ENCODE peak calls at places on chromosomes 1 and 21, in ten cellular contexts. One of them, this sample, is unnamed.

GRCh38 chr1:31765041-31765467 is 914 bp upstream of the ADGRB2 start:
- DNase-seq in stimulated activated CD8-positive, alpha-beta memory T cell treated with anti-CD3 and anti-CD28 coated beads, Interleukin-15, amount 100 ng/mL, for 48 hours: no peak
- DNase-seq in G401: peak
- DNase-seq in right cardiac atrium: peak
- DNase-seq in cardiac muscle cell: peak
- DNase-seq in HL-60: no peak
- DNase-seq in mammary epithelial cell: no peak
- DNase-seq in pulmonary artery endothelial cell: no peak
- DNase-seq in AG08396: no peak
- DNase-seq in small intestine: no peak
- DNase-seq in this sample: no peak

GRCh38 chr1:183218981-183219621 is 33.0 kb downstream of the LAMC2 start:
- DNase-seq in small intestine: peak
- DNase-seq in AG08396: no peak
- DNase-seq in pulmonary artery endothelial cell: no peak
- DNase-seq in HL-60: no peak
- DNase-seq in G401: peak
- DNase-seq in mammary epithelial cell: no peak
- DNase-seq in cardiac muscle cell: no peak
- DNase-seq in stimulated activated CD8-positive, alpha-beta memory T cell treated with anti-CD3 and anti-CD28 coated beads, Interleukin-15, amount 100 ng/mL, for 48 hours: no peak
- DNase-seq in right cardiac atrium: peak
- DNase-seq in this sample: no peak

GRCh38 chr1:77413541-77414335 is 131.9 kb downstream of the AK5 start:
- DNase-seq in small intestine: no peak
- DNase-seq in G401: no peak
- DNase-seq in stimulated activated CD8-positive, alpha-beta memory T cell treated with anti-CD3 and anti-CD28 coated beads, Interleukin-15, amount 100 ng/mL, for 48 hours: no peak
- DNase-seq in pulmonary artery endothelial cell: no peak
- DNase-seq in HL-60: peak
- DNase-seq in cardiac muscle cell: peak
- DNase-seq in AG08396: no peak
- DNase-seq in right cardiac atrium: no peak
- DNase-seq in mammary epithelial cell: no peak
- DNase-seq in this sample: no peak

GRCh38 chr1:180614746-180615145 is 17.1 kb upstream of the XPR1 start:
- DNase-seq in mammary epithelial cell: peak
- DNase-seq in HL-60: no peak
- DNase-seq in right cardiac atrium: no peak
- DNase-seq in stimulated activated CD8-positive, alpha-beta memory T cell treated with anti-CD3 and anti-CD28 coated beads, Interleukin-15, amount 100 ng/mL, for 48 hours: no peak
- DNase-seq in AG08396: no peak
- DNase-seq in G401: no peak
- DNase-seq in small intestine: no peak
- DNase-seq in pulmonary artery endothelial cell: no peak
- DNase-seq in cardiac muscle cell: no peak
- DNase-seq in this sample: no peak

GRCh38 chr1:156897078-156897825 is 3.7 kb downstream of the PEAR1 start:
- DNase-seq in HL-60: no peak
- DNase-seq in small intestine: no peak
- DNase-seq in stimulated activated CD8-positive, alpha-beta memory T cell treated with anti-CD3 and anti-CD28 coated beads, Interleukin-15, amount 100 ng/mL, for 48 hours: no peak
- DNase-seq in cardiac muscle cell: peak
- DNase-seq in pulmonary artery endothelial cell: no peak
- DNase-seq in right cardiac atrium: peak
- DNase-seq in AG08396: peak
- DNase-seq in G401: no peak
- DNase-seq in mammary epithelial cell: peak
- DNase-seq in this sample: peak

GRCh38 chr1:203202431-203203245 is 16.1 kb upstream of the CHI3L1 start:
- DNase-seq in stimulated activated CD8-positive, alpha-beta memory T cell treated with anti-CD3 and anti-CD28 coated beads, Interleukin-15, amount 100 ng/mL, for 48 hours: no peak
- DNase-seq in G401: no peak
- DNase-seq in HL-60: no peak
- DNase-seq in right cardiac atrium: peak
- DNase-seq in mammary epithelial cell: peak
- DNase-seq in cardiac muscle cell: peak
- DNase-seq in small intestine: no peak
- DNase-seq in pulmonary artery endothelial cell: no peak
- DNase-seq in AG08396: peak
- DNase-seq in this sample: no peak

GRCh38 chr1:167922023-167922422 is 8.1 kb upstream of the ADCY10 start:
- DNase-seq in small intestine: no peak
- DNase-seq in HL-60: no peak
- DNase-seq in cardiac muscle cell: peak
- DNase-seq in mammary epithelial cell: peak
- DNase-seq in AG08396: peak
- DNase-seq in right cardiac atrium: no peak
- DNase-seq in stimulated activated CD8-positive, alpha-beta memory T cell treated with anti-CD3 and anti-CD28 coated beads, Interleukin-15, amount 100 ng/mL, for 48 hours: no peak
- DNase-seq in G401: no peak
- DNase-seq in pulmonary artery endothelial cell: no peak
- DNase-seq in this sample: no peak

GRCh38 chr1:172530000-172530399 is 3.0 kb upstream of the SUCO start:
- DNase-seq in AG08396: no peak
- DNase-seq in stimulated activated CD8-positive, alpha-beta memory T cell treated with anti-CD3 and anti-CD28 coated beads, Interleukin-15, amount 100 ng/mL, for 48 hours: no peak
- DNase-seq in G401: no peak
- DNase-seq in cardiac muscle cell: no peak
- DNase-seq in pulmonary artery endothelial cell: no peak
- DNase-seq in mammary epithelial cell: peak
- DNase-seq in right cardiac atrium: no peak
- DNase-seq in small intestine: no peak
- DNase-seq in HL-60: peak
- DNase-seq in this sample: no peak

GRCh38 chr1:150876111-150876434 is 326 bp downstream of the ARNT start:
- DNase-seq in cardiac muscle cell: peak
- DNase-seq in HL-60: no peak
- DNase-seq in stimulated activated CD8-positive, alpha-beta memory T cell treated with anti-CD3 and anti-CD28 coated beads, Interleukin-15, amount 100 ng/mL, for 48 hours: no peak
- DNase-seq in AG08396: peak
- DNase-seq in G401: peak
- DNase-seq in mammary epithelial cell: peak
- DNase-seq in pulmonary artery endothelial cell: peak
- DNase-seq in right cardiac atrium: no peak
- DNase-seq in small intestine: peak
- DNase-seq in this sample: peak

GRCh38 chr21:42711667-42712066 is 58.2 kb downstream of the PDE9A start:
- DNase-seq in cardiac muscle cell: no peak
- DNase-seq in AG08396: no peak
- DNase-seq in HL-60: no peak
- DNase-seq in pulmonary artery endothelial cell: no peak
- DNase-seq in right cardiac atrium: no peak
- DNase-seq in small intestine: no peak
- DNase-seq in G401: no peak
- DNase-seq in stimulated activated CD8-positive, alpha-beta memory T cell treated with anti-CD3 and anti-CD28 coated beads, Interleukin-15, amount 100 ng/mL, for 48 hours: no peak
- DNase-seq in mammary epithelial cell: no peak
- DNase-seq in this sample: no peak

GRCh38 chr1:12407962-12408288 is 178.1 kb downstream of the VPS13D start:
- DNase-seq in stimulated activated CD8-positive, alpha-beta memory T cell treated with anti-CD3 and anti-CD28 coated beads, Interleukin-15, amount 100 ng/mL, for 48 hours: no peak
- DNase-seq in right cardiac atrium: no peak
- DNase-seq in pulmonary artery endothelial cell: no peak
- DNase-seq in HL-60: no peak
- DNase-seq in mammary epithelial cell: no peak
- DNase-seq in AG08396: no peak
- DNase-seq in G401: no peak
- DNase-seq in small intestine: no peak
- DNase-seq in cardiac muscle cell: no peak
- DNase-seq in this sample: no peak

GRCh38 chr1:213041443-213041842 is 9.6 kb upstream of the RPS6KC1 start:
- DNase-seq in stimulated activated CD8-positive, alpha-beta memory T cell treated with anti-CD3 and anti-CD28 coated beads, Interleukin-15, amount 100 ng/mL, for 48 hours: no peak
- DNase-seq in right cardiac atrium: no peak
- DNase-seq in AG08396: no peak
- DNase-seq in G401: no peak
- DNase-seq in cardiac muscle cell: peak
- DNase-seq in pulmonary artery endothelial cell: no peak
- DNase-seq in small intestine: no peak
- DNase-seq in HL-60: no peak
- DNase-seq in mammary epithelial cell: peak
- DNase-seq in this sample: no peak

GRCh38 chr1:183945432-183946308 is 91.9 kb downstream of the COLGALT2 start:
- DNase-seq in stimulated activated CD8-positive, alpha-beta memory T cell treated with anti-CD3 and anti-CD28 coated beads, Interleukin-15, amount 100 ng/mL, for 48 hours: no peak
- DNase-seq in G401: no peak
- DNase-seq in right cardiac atrium: no peak
- DNase-seq in AG08396: no peak
- DNase-seq in HL-60: no peak
- DNase-seq in small intestine: no peak
- DNase-seq in mammary epithelial cell: no peak
- DNase-seq in cardiac muscle cell: peak
- DNase-seq in pulmonary artery endothelial cell: no peak
- DNase-seq in this sample: no peak

GRCh38 chr1:14298806-14299205 is 299.7 kb upstream of the KAZN start:
- DNase-seq in HL-60: no peak
- DNase-seq in right cardiac atrium: no peak
- DNase-seq in cardiac muscle cell: no peak
- DNase-seq in G401: no peak
- DNase-seq in pulmonary artery endothelial cell: no peak
- DNase-seq in small intestine: no peak
- DNase-seq in stimulated activated CD8-positive, alpha-beta memory T cell treated with anti-CD3 and anti-CD28 coated beads, Interleukin-15, amount 100 ng/mL, for 48 hours: no peak
- DNase-seq in mammary epithelial cell: no peak
- DNase-seq in AG08396: no peak
- DNase-seq in this sample: no peak

GRCh38 chr1:165455111-165455510 is 10.2 kb upstream of the RXRG start:
- DNase-seq in cardiac muscle cell: no peak
- DNase-seq in G401: no peak
- DNase-seq in stimulated activated CD8-positive, alpha-beta memory T cell treated with anti-CD3 and anti-CD28 coated beads, Interleukin-15, amount 100 ng/mL, for 48 hours: no peak
- DNase-seq in mammary epithelial cell: no peak
- DNase-seq in HL-60: no peak
- DNase-seq in right cardiac atrium: no peak
- DNase-seq in AG08396: no peak
- DNase-seq in small intestine: no peak
- DNase-seq in pulmonary artery endothelial cell: no peak
- DNase-seq in this sample: no peak

GRCh38 chr1:7389786-7390603 is 381.1 kb upstream of the VAMP3 start:
- DNase-seq in mammary epithelial cell: no peak
- DNase-seq in small intestine: no peak
- DNase-seq in G401: no peak
- DNase-seq in pulmonary artery endothelial cell: no peak
- DNase-seq in HL-60: no peak
- DNase-seq in right cardiac atrium: peak
- DNase-seq in cardiac muscle cell: no peak
- DNase-seq in stimulated activated CD8-positive, alpha-beta memory T cell treated with anti-CD3 and anti-CD28 coated beads, Interleukin-15, amount 100 ng/mL, for 48 hours: no peak
- DNase-seq in AG08396: no peak
- DNase-seq in this sample: no peak

GRCh38 chr21:15764878-15765277 is 35.1 kb downstream of the USP25 start:
- DNase-seq in G401: no peak
- DNase-seq in pulmonary artery endothelial cell: no peak
- DNase-seq in AG08396: no peak
- DNase-seq in mammary epithelial cell: no peak
- DNase-seq in stimulated activated CD8-positive, alpha-beta memory T cell treated with anti-CD3 and anti-CD28 coated beads, Interleukin-15, amount 100 ng/mL, for 48 hours: no peak
- DNase-seq in small intestine: no peak
- DNase-seq in right cardiac atrium: no peak
- DNase-seq in HL-60: no peak
- DNase-seq in cardiac muscle cell: no peak
- DNase-seq in this sample: no peak

GRCh38 chr1:164712131-164713031 is 153.4 kb downstream of the PBX1 start:
- DNase-seq in small intestine: peak
- DNase-seq in stimulated activated CD8-positive, alpha-beta memory T cell treated with anti-CD3 and anti-CD28 coated beads, Interleukin-15, amount 100 ng/mL, for 48 hours: no peak
- DNase-seq in cardiac muscle cell: peak
- DNase-seq in G401: peak
- DNase-seq in pulmonary artery endothelial cell: peak
- DNase-seq in HL-60: no peak
- DNase-seq in mammary epithelial cell: peak
- DNase-seq in right cardiac atrium: peak
- DNase-seq in AG08396: no peak
- DNase-seq in this sample: no peak

GRCh38 chr1:18722270-18722669 is 91.6 kb downstream of the PAX7 start:
- DNase-seq in AG08396: no peak
- DNase-seq in right cardiac atrium: no peak
- DNase-seq in pulmonary artery endothelial cell: no peak
- DNase-seq in stimulated activated CD8-positive, alpha-beta memory T cell treated with anti-CD3 and anti-CD28 coated beads, Interleukin-15, amount 100 ng/mL, for 48 hours: no peak
- DNase-seq in mammary epithelial cell: no peak
- DNase-seq in cardiac muscle cell: no peak
- DNase-seq in small intestine: no peak
- DNase-seq in G401: no peak
- DNase-seq in HL-60: no peak
- DNase-seq in this sample: no peak

GRCh38 chr1:228823200-228823599 is 87.9 kb downstream of the RHOU start:
- DNase-seq in mammary epithelial cell: no peak
- DNase-seq in HL-60: no peak
- DNase-seq in AG08396: no peak
- DNase-seq in stimulated activated CD8-positive, alpha-beta memory T cell treated with anti-CD3 and anti-CD28 coated beads, Interleukin-15, amount 100 ng/mL, for 48 hours: no peak
- DNase-seq in small intestine: no peak
- DNase-seq in G401: no peak
- DNase-seq in right cardiac atrium: no peak
- DNase-seq in cardiac muscle cell: no peak
- DNase-seq in pulmonary artery endothelial cell: no peak
- DNase-seq in this sample: no peak

GRCh38 chr1:159923203-159924024 is 1.9 kb downstream of the TAGLN2 start:
- DNase-seq in stimulated activated CD8-positive, alpha-beta memory T cell treated with anti-CD3 and anti-CD28 coated beads, Interleukin-15, amount 100 ng/mL, for 48 hours: peak
- DNase-seq in AG08396: peak
- DNase-seq in pulmonary artery endothelial cell: peak
- DNase-seq in HL-60: peak
- DNase-seq in cardiac muscle cell: peak
- DNase-seq in mammary epithelial cell: peak
- DNase-seq in right cardiac atrium: peak
- DNase-seq in small intestine: peak
- DNase-seq in G401: no peak
- DNase-seq in this sample: peak

GRCh38 chr21:32246571-32246970 is 32.3 kb downstream of the MIS18A start:
- DNase-seq in HL-60: no peak
- DNase-seq in pulmonary artery endothelial cell: no peak
- DNase-seq in small intestine: no peak
- DNase-seq in G401: no peak
- DNase-seq in stimulated activated CD8-positive, alpha-beta memory T cell treated with anti-CD3 and anti-CD28 coated beads, Interleukin-15, amount 100 ng/mL, for 48 hours: no peak
- DNase-seq in mammary epithelial cell: no peak
- DNase-seq in cardiac muscle cell: no peak
- DNase-seq in right cardiac atrium: peak
- DNase-seq in AG08396: no peak
- DNase-seq in this sample: no peak

GRCh38 chr1:155220566-155220965 is 12.1 kb downstream of the MTX1 start:
- DNase-seq in AG08396: no peak
- DNase-seq in cardiac muscle cell: no peak
- DNase-seq in right cardiac atrium: no peak
- DNase-seq in stimulated activated CD8-positive, alpha-beta memory T cell treated with anti-CD3 and anti-CD28 coated beads, Interleukin-15, amount 100 ng/mL, for 48 hours: no peak
- DNase-seq in G401: no peak
- DNase-seq in mammary epithelial cell: no peak
- DNase-seq in HL-60: no peak
- DNase-seq in pulmonary artery endothelial cell: no peak
- DNase-seq in small intestine: peak
- DNase-seq in this sample: no peak

GRCh38 chr1:87044840-87045239 is 130.4 kb downstream of the HS2ST1 start:
- DNase-seq in AG08396: no peak
- DNase-seq in HL-60: no peak
- DNase-seq in cardiac muscle cell: no peak
- DNase-seq in G401: no peak
- DNase-seq in pulmonary artery endothelial cell: no peak
- DNase-seq in mammary epithelial cell: no peak
- DNase-seq in small intestine: no peak
- DNase-seq in right cardiac atrium: no peak
- DNase-seq in stimulated activated CD8-positive, alpha-beta memory T cell treated with anti-CD3 and anti-CD28 coated beads, Interleukin-15, amount 100 ng/mL, for 48 hours: no peak
- DNase-seq in this sample: no peak

GRCh38 chr1:114902343-114902742 is 47.7 kb downstream of the SYCP1 start:
- DNase-seq in small intestine: no peak
- DNase-seq in stimulated activated CD8-positive, alpha-beta memory T cell treated with anti-CD3 and anti-CD28 coated beads, Interleukin-15, amount 100 ng/mL, for 48 hours: no peak
- DNase-seq in G401: no peak
- DNase-seq in mammary epithelial cell: no peak
- DNase-seq in cardiac muscle cell: peak
- DNase-seq in AG08396: no peak
- DNase-seq in pulmonary artery endothelial cell: no peak
- DNase-seq in right cardiac atrium: no peak
- DNase-seq in HL-60: no peak
- DNase-seq in this sample: no peak

GRCh38 chr1:938088-938683 is 14.5 kb downstream of the SAMD11 start:
- DNase-seq in HL-60: no peak
- DNase-seq in right cardiac atrium: peak
- DNase-seq in AG08396: no peak
- DNase-seq in mammary epithelial cell: no peak
- DNase-seq in G401: peak
- DNase-seq in cardiac muscle cell: peak
- DNase-seq in small intestine: no peak
- DNase-seq in stimulated activated CD8-positive, alpha-beta memory T cell treated with anti-CD3 and anti-CD28 coated beads, Interleukin-15, amount 100 ng/mL, for 48 hours: no peak
- DNase-seq in pulmonary artery endothelial cell: no peak
- DNase-seq in this sample: peak

GRCh38 chr1:14768589-14769304 is 170.3 kb downstream of the KAZN start:
- DNase-seq in right cardiac atrium: no peak
- DNase-seq in cardiac muscle cell: no peak
- DNase-seq in small intestine: no peak
- DNase-seq in mammary epithelial cell: no peak
- DNase-seq in pulmonary artery endothelial cell: no peak
- DNase-seq in HL-60: no peak
- DNase-seq in stimulated activated CD8-positive, alpha-beta memory T cell treated with anti-CD3 and anti-CD28 coated beads, Interleukin-15, amount 100 ng/mL, for 48 hours: no peak
- DNase-seq in G401: no peak
- DNase-seq in AG08396: no peak
- DNase-seq in this sample: no peak

GRCh38 chr1:184287001-184287400 is 99.8 kb upstream of the C1orf21 start:
- DNase-seq in stimulated activated CD8-positive, alpha-beta memory T cell treated with anti-CD3 and anti-CD28 coated beads, Interleukin-15, amount 100 ng/mL, for 48 hours: no peak
- DNase-seq in HL-60: no peak
- DNase-seq in G401: no peak
- DNase-seq in small intestine: no peak
- DNase-seq in cardiac muscle cell: no peak
- DNase-seq in pulmonary artery endothelial cell: no peak
- DNase-seq in mammary epithelial cell: peak
- DNase-seq in AG08396: no peak
- DNase-seq in right cardiac atrium: no peak
- DNase-seq in this sample: peak

This sample was measured in RKO.